ENCODE peak calls at places on chromosomes 12 and 14, in six cellular contexts. K is CD8-positive, alpha-beta T cell; X is heart right ventricle; G is prostate gland; V is thoracic aorta; H is keratinocyte. C is an unnamed sample.

GRCh38 chr14:105136401-105137322 is 31.9 kb downstream of the JAG2 start:
- DNase-seq in K (no peak), X (no peak), G (no peak), V (no peak), H (no peak), C (no peak)

GRCh38 chr14:92945959-92946846 is 23.3 kb downstream of the CHGA start:
- DNase-seq in K (no peak), X (peak; percentile 54), G (peak; percentile 63), V (no peak), H (no peak), C (no peak)

GRCh38 chr12:54795664-54796063 is 58.7 kb upstream of the MUCL1 start:
- DNase-seq in K (no peak), X (no peak), G (no peak), V (no peak), H (no peak), C (no peak)

GRCh38 chr12:118645219-118645618 is 268.9 kb downstream of the SUDS3 start:
- DNase-seq in K (no peak), X (peak; percentile 25), G (no peak), V (no peak), H (no peak), C (no peak)

GRCh38 chr12:20280515-20280914 is 87.8 kb upstream of the PDE3A start:
- DNase-seq in K (no peak), X (no peak), G (no peak), V (no peak), H (no peak), C (no peak)

GRCh38 chr14:78595797-78596196 is 425.6 kb downstream of the NRXN3 start:
- DNase-seq in K (no peak), X (no peak), G (no peak), V (no peak), H (no peak), C (no peak)

GRCh38 chr12:15721716-15722115 is 67.5 kb downstream of the EPS8 start:
- DNase-seq in K (no peak), X (no peak), G (no peak), V (no peak), H (no peak), C (no peak)

GRCh38 chr12:116924558-116925453 is 14.1 kb downstream of the FBXW8 start:
- DNase-seq in K (peak; percentile 28), X (no peak), G (no peak), V (no peak), H (peak; percentile 21), C (no peak)

GRCh38 chr14:21723431-21724045 is 49.9 kb upstream of the OR4E1 start:
- DNase-seq in K (peak; percentile 9), X (no peak), G (no peak), V (no peak), H (no peak), C (no peak)

GRCh38 chr12:25500651-25501050 is 52.4 kb downstream of the LMNTD1 start:
- DNase-seq in K (no peak), X (no peak), G (no peak), V (no peak), H (no peak), C (no peak)

GRCh38 chr14:102071283-102071998 is 15.4 kb downstream of the HSP90AA1 start:
- DNase-seq in K (no peak), X (no peak), G (no peak), V (no peak), H (no peak), C (no peak)

GRCh38 chr14:64702493-64703392 is 1.5 kb upstream of the PLEKHG3 start:
- DNase-seq in K (no peak), X (no peak), G (peak; percentile 81), V (no peak), H (peak; percentile 80), C (no peak)

GRCh38 chr12:104687823-104688573 is 231.2 kb downstream of the CHST11 start:
- DNase-seq in K (no peak), X (no peak), G (no peak), V (no peak), H (no peak), C (no peak)

GRCh38 chr14:105883066-105884005 is 357.0 kb downstream of the TMEM121 start:
- DNase-seq in K (no peak), X (peak; percentile 1), G (no peak), V (no peak), H (no peak), C (no peak)

GRCh38 chr12:48890657-48891418 is 25.2 kb upstream of the RND1 start:
- DNase-seq in K (peak; percentile 67), X (peak; percentile 75), G (peak; percentile 65), V (peak; percentile 23), H (no peak), C (no peak)

GRCh38 chr14:23558363-23559009 is 2.4 kb downstream of the THTPA start:
- DNase-seq in K (no peak), X (no peak), G (no peak), V (no peak), H (no peak), C (no peak)
- H3K4me3 ChIP-seq in K (no peak overlapping the region), X (no peak overlapping the region), G (no peak overlapping the region), V (no peak overlapping the region), H (no peak overlapping the region), C (no peak overlapping the region)

GRCh38 chr14:26917086-26917485 is 319.3 kb upstream of the NOVA1 start:
- DNase-seq in K (no peak), X (peak; percentile 16), G (no peak), V (no peak), H (no peak), C (no peak)
- H3K36me3 ChIP-seq in K (no peaks in the 10 kb centered on the region), X (no peaks in the 10 kb centered on the region), G (no peaks in the 10 kb centered on the region), V (no peaks in the 10 kb centered on the region), H (no peaks in the 10 kb centered on the region), C (no peaks in the 10 kb centered on the region)

GRCh38 chr12:87676726-87677125 is 352.5 kb downstream of the C12orf50 start:
- DNase-seq in K (no peak), X (no peak), G (no peak), V (no peak), H (no peak), C (no peak)

GRCh38 chr12:87679262-87679661 is 349.9 kb downstream of the C12orf50 start:
- DNase-seq in K (no peak), X (no peak), G (no peak), V (no peak), H (no peak), C (no peak)

GRCh38 chr12:87678453-87678852 is 350.7 kb downstream of the C12orf50 start:
- DNase-seq in K (no peak), X (no peak), G (no peak), V (no peak), H (no peak), C (no peak)
- TF ChIP-seq CTCF in K (no peak), X (no peak), G (no peak), V (no peak), H (no peak), C (no peak)

GRCh38 chr12:109995366-109995702 is 834 bp downstream of the GIT2 start:
- DNase-seq in K (no peak), X (no peak), G (no peak), V (no peak), H (no peak), C (no peak)

GRCh38 chr12:109993091-109993490 is 3.1 kb downstream of the GIT2 start:
- DNase-seq in K (no peak), X (no peak), G (no peak), V (no peak), H (no peak), C (no peak)

GRCh38 chr12:109995703-109996482 is at the start of gene GIT2:
- DNase-seq in K (peak; percentile 91), X (peak; percentile 93), G (peak; percentile 92), V (peak; percentile 72), H (peak; percentile 46), C (no peak)

GRCh38 chr12:109996483-109996853 is 300 bp upstream of the GIT2 start:
- DNase-seq in K (no peak), X (no peak), G (no peak), V (no peak), H (no peak), C (no peak)

GRCh38 chr12:109994262-109995175 is 1.6 kb downstream of the GIT2 start:
- DNase-seq in K (no peak), X (no peak), G (no peak), V (no peak), H (no peak), C (no peak)
- H3K4me3 ChIP-seq in K (peak overlapping the region; percentile 79), X (peak overlapping the region; percentile 97), G (no peak overlapping the region), V (peak overlapping the region; percentile 88), H (peak overlapping the region; percentile 96), C (peak overlapping the region; percentile 91)

GRCh38 chr12:131795064-131795463 is 33.1 kb upstream of the MMP17 start:
- DNase-seq in K (no peak), X (no peak), G (no peak), V (no peak), H (no peak), C (no peak)
- H3K36me3 ChIP-seq in K (peaks cover 28% of the 10 kb centered on the region), X (peaks cover 26% of the 10 kb centered on the region), G (no peaks in the 10 kb centered on the region), V (peaks cover 72% of the 10 kb centered on the region), H (peaks cover 9% of the 10 kb centered on the region), C (peaks cover 17% of the 10 kb centered on the region)

DNA sequence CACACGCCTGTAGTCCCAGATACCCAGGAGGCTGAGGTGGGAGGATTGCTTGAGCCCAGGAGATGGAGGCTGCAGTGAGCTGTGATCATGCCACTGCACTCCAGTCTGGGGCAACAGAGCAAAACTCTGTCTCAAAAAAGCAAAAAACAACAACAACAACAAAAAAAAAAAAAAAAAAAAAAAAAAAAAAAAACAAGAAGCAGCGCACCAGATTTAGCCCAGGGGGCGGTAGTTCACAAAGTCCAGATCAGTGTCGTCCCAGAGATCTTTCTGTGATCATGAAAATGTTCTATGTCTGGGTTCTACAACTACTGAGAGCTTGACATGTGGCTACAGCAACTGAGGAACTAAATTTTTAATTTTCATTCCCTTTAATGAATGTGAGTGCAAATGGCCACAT is 27.4 kb downstream of the OAS2 start:
- DNase-seq in K (no peak), X (no peak), G (no peak), V (no peak), H (no peak), C (no peak)
- TF ChIP-seq CTCF in K (no peak), X (no peak), G (no peak), V (no peak), H (peak; percentile 22), C (peak; percentile 37)

C was measured in BJ.